ENCODE peak calls at places on chromosomes 11 and 22, in five cellular contexts. X, V, Q, K and G are unnamed samples.

GRCh38 chr11:95254139-95254704 is 23.2 kb upstream of the SESN3 start:
- DNase-seq in X (peak; percentile 30), Q (peak; percentile 64), V (peak; percentile 84), K (peak; percentile 92), G (peak; percentile 78)

GRCh38 chr22:19996694-19997384 is 19.8 kb downstream of the ARVCF start:
- DNase-seq in Q (no peak), K (no peak), V (no peak), X (no peak), G (no peak)

GRCh38 chr22:37703906-37704305 is 7.1 kb downstream of the TRIOBP start:
- DNase-seq in V (no peak), K (peak; percentile 54), Q (no peak), X (no peak), G (no peak)

GRCh38 chr11:24496371-24496727 is 504 bp upstream of the LUZP2 start:
- DNase-seq in V (no peak), X (no peak), K (peak; percentile 3), Q (no peak), G (no peak)

GRCh38 chr11:62665630-62666258 is 632 bp downstream of the CSKMT start:
- DNase-seq in V (peak; percentile 42), K (peak; percentile 80), X (no peak), Q (no peak), G (peak; percentile 74)

GRCh38 chr22:22201925-22202343 is 42.7 kb upstream of the VPREB1 start:
- DNase-seq in Q (no peak), X (no peak), K (no peak), V (no peak), G (no peak)

GRCh38 chr22:49373289-49373666 is 454.4 kb downstream of the BRD1 start:
- DNase-seq in V (no peak), X (no peak), K (no peak), Q (no peak), G (no peak)

GRCh38 chr11:124082371-124082770 is 32.9 kb upstream of the VWA5A start:
- DNase-seq in K (no peak), Q (no peak), X (no peak), V (no peak), G (no peak)

GRCh38 chr11:15199693-15200092 is 85.0 kb downstream of the INSC start:
- DNase-seq in V (no peak), K (peak; percentile 81), Q (no peak), X (no peak), G (no peak)

GRCh38 chr11:76626921-76627391 is 43.6 kb downstream of the LRRC32 start:
- DNase-seq in V (no peak), K (peak; percentile 22), Q (no peak), X (no peak), G (peak; percentile 30)

GRCh38 chr11:29645373-29645772 is 371.5 kb downstream of the KCNA4 start:
- DNase-seq in Q (no peak), X (no peak), K (no peak), V (no peak), G (no peak)

GRCh38 chr11:116738975-116739374 is 33.8 kb downstream of the BUD13 start:
- DNase-seq in K (no peak), Q (no peak), V (no peak), X (no peak), G (no peak)

GRCh38 chr22:19037282-19038163 is 84.7 kb downstream of the DGCR2 start:
- DNase-seq in K (no peak), V (no peak), X (no peak), Q (no peak), G (no peak)

GRCh38 chr11:116276051-116277044 is 496.4 kb downstream of the BUD13 start:
- DNase-seq in X (no peak), V (peak; percentile 44), K (peak; percentile 37), Q (peak; percentile 72), G (peak; percentile 56)

GRCh38 chr22:39148727-39149535 is 3.5 kb downstream of the CBX7 start:
- DNase-seq in V (no peak), K (no peak), Q (no peak), X (no peak), G (peak; percentile 85)

GRCh38 chr22:21018314-21018713 is 3.3 kb downstream of the P2RX6 start:
- DNase-seq in K (no peak), X (no peak), Q (no peak), V (no peak), G (no peak)

GRCh38 chr11:116217006-116217405 is 555.8 kb downstream of the BUD13 start:
- DNase-seq in Q (peak; percentile 27), V (no peak), X (no peak), K (peak; percentile 65), G (no peak)

GRCh38 chr11:25927391-25927790 is 404.5 kb upstream of the ANO3 start:
- DNase-seq in Q (no peak), K (no peak), V (no peak), X (no peak), G (no peak)

GRCh38 chr22:31185056-31185455 is 25.1 kb downstream of the RNF185 start:
- DNase-seq in X (no peak), V (no peak), K (peak; percentile 70), Q (no peak), G (no peak)

GRCh38 chr11:61392991-61393595 is 706 bp downstream of the TMEM216 start:
- DNase-seq in Q (no peak), K (peak; percentile 57), V (peak; percentile 45), X (no peak), G (peak; percentile 9)

GRCh38 chr22:46542011-46542985 is 4.9 kb upstream of the CELSR1 start:
- DNase-seq in K (peak; percentile 81), V (peak; percentile 65), Q (no peak), X (no peak), G (peak; percentile 66)

GRCh38 chr22:28883917-28884753 is 763 bp downstream of the ZNRF3 start:
- DNase-seq in X (no peak), V (peak; percentile 45), K (peak; percentile 77), Q (peak; percentile 12), G (no peak)

GRCh38 chr11:78313898-78314297 is 103.7 kb downstream of the GAB2 start:
- DNase-seq in X (no peak), K (peak; percentile 9), V (no peak), Q (no peak), G (no peak)

GRCh38 chr11:45087301-45087700 is 59.1 kb upstream of the PRDM11 start:
- DNase-seq in K (peak; percentile 41), V (no peak), Q (no peak), X (no peak), G (no peak)

GRCh38 chr22:19287076-19287724 is 4.3 kb downstream of the CLTCL1 start:
- DNase-seq in V (no peak), K (peak; percentile 16), X (no peak), Q (no peak), G (no peak)

GRCh38 chr22:18068381-18068988 is 9.3 kb upstream of the PEX26 start:
- DNase-seq in X (no peak), V (no peak), K (peak; percentile 71), Q (no peak), G (no peak)

GRCh38 chr22:47457509-47458300 is 695.3 kb downstream of the TBC1D22A start:
- DNase-seq in K (no peak), Q (no peak), X (no peak), V (no peak), G (no peak)

GRCh38 chr11:2375964-2376551 is 1.1 kb upstream of the CD81 start:
- DNase-seq in X (no peak), Q (no peak), K (no peak), V (no peak), G (no peak)
- H3K27me3 ChIP-seq in X (no peaks in the 10 kb centered on the region), Q (no peaks in the 10 kb centered on the region), K (no peaks in the 10 kb centered on the region), V (no peaks in the 10 kb centered on the region), G (no peaks in the 10 kb centered on the region)

GRCh38 chr11:113404859-113405430 is 17.4 kb downstream of the ANKK1 start:
- DNase-seq in V (no peak), K (no peak), X (no peak), Q (no peak), G (no peak)
- H3K27me3 ChIP-seq in V (no peaks in the 10 kb centered on the region), K (peaks cover 17% of the 10 kb centered on the region), X (peaks cover 2% of the 10 kb centered on the region), Q (peaks cover 2% of the 10 kb centered on the region), G (no peaks in the 10 kb centered on the region)

GRCh38 chr11:70021586-70021985 is 56.5 kb upstream of the ANO1 start:
- DNase-seq in Q (no peak), X (no peak), K (no peak), V (no peak), G (no peak)

GRCh38 chr11:70016666-70017347 is 61.3 kb upstream of the ANO1 start:
- DNase-seq in X (peak; percentile 24), V (no peak), K (peak; percentile 76), Q (peak; percentile 76), G (no peak)

GRCh38 chr11:70020336-70021214 is 57.5 kb upstream of the ANO1 start:
- DNase-seq in V (no peak), X (no peak), K (peak; percentile 55), Q (no peak), G (no peak)

GRCh38 chr11:70018816-70019215 is 59.3 kb upstream of the ANO1 start:
- DNase-seq in X (no peak), K (no peak), Q (no peak), V (no peak), G (no peak)

DNA sequence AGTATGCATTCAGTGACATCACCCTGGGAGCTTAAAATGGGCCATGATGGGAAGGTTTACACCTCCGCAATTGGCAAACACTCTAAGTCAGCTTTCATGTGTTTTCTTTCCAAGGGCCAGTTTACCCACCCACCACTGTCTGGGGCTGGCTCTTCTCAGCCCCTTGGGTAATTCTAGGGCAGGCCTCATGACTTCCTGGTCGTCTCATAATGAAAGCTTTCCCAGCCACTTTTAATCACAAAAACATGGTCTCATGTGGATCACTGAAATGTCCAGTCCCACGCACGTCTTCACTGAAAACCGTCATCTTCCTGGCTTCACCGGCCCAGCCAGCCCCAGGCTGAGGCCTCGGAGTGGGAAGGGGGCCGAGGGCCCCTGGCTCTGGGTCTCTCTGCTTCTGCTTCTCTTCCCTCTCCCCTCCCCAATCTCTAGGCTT is 58.5 kb upstream of the ANO1 start:
- DNase-seq in Q (no peak), X (peak; percentile 25), K (peak; percentile 83), V (no peak), G (no peak)
- H3K27me3 ChIP-seq in Q (no peaks in the 10 kb centered on the region), X (no peaks in the 10 kb centered on the region), K (no peaks in the 10 kb centered on the region), V (no peaks in the 10 kb centered on the region), G (no peaks in the 10 kb centered on the region)

GRCh38 chr11:48080301-48080861 is 100.0 kb downstream of the PTPRJ start:
- DNase-seq in K (no peak), V (no peak), Q (no peak), X (no peak), G (no peak)
- H3K27me3 ChIP-seq in K (no peaks in the 10 kb centered on the region), V (no peaks in the 10 kb centered on the region), Q (no peaks in the 10 kb centered on the region), X (no peaks in the 10 kb centered on the region), G (no peaks in the 10 kb centered on the region)

GRCh38 chr22:45001653-45002052 is 8.2 kb downstream of the PHF21B start:
- DNase-seq in K (no peak), Q (no peak), V (no peak), X (no peak), G (no peak)
- H3K27me3 ChIP-seq in K (peaks cover 40% of the 10 kb centered on the region), Q (peaks cover 4% of the 10 kb centered on the region), V (no peaks in the 10 kb centered on the region), X (peaks cover 16% of the 10 kb centered on the region), G (no peaks in the 10 kb centered on the region)

DNA sequence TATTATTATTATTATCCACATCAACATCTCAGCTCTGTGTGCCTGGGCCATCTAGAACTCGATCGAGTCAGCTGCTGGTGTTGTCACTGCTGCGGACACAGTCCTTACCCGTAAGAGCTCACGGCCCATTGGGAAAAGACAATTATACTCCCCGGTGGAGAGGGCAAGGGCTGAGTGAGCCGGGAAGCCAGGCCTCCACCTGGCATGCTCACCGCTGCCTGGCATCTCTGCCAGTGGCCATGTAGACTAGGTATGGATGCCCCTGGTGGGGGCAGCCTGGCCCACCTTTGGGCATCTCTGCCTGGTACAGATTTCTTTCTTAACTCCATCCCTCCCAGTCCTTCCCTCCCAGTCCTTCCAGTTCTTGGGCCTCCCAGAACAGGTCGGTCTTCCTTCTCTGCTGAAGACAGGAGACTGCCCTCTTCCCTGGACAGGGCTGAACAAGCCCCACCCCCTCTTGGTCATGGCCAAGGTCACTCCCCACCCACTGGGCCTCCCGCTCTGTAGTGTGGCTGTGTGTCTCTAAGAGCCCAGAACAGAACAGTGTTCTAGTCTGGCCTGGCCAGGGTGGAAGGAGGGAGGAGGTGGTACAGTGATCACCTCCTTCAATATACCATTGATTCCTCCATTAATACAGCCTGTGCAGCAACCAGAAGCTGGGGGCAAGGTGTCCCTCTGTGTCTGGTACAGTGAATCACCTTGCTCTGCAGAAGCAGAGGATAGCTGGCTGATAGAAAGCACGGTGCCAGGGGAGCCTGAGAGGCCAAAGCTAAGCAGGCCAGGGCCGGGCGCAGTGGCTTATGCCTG is 57.7 kb downstream of the FLRT1 start:
- DNase-seq in Q (no peak), K (no peak), V (no peak), X (no peak), G (no peak)
- H3K27me3 ChIP-seq in Q (no peaks in the 10 kb centered on the region), K (no peaks in the 10 kb centered on the region), V (no peaks in the 10 kb centered on the region), X (peaks cover under 1% of the 10 kb centered on the region), G (no peaks in the 10 kb centered on the region)